ENCODE peak calls at places on chromosomes 12 and 14, in ten cellular contexts. One of them, this sample, is unnamed.

GRCh38 chr14:47454025-47454424 is 221.4 kb downstream of the MDGA2 start:
- DNase-seq in upper lobe of right lung: no peak
- DNase-seq in cardiac fibroblast: no peak
- DNase-seq in H9: no peak
- DNase-seq in fibroblast of mammary gland: no peak
- DNase-seq in choroid plexus epithelial cell: no peak
- DNase-seq in CD4-positive, alpha-beta T cell: no peak
- DNase-seq in foreskin fibroblast: no peak
- DNase-seq in omental fat pad: no peak
- DNase-seq in body of pancreas: no peak
- DNase-seq in this sample: no peak

GRCh38 chr12:51533799-51534198 is 57.2 kb upstream of the SCN8A start:
- DNase-seq in upper lobe of right lung: no peak
- DNase-seq in cardiac fibroblast: peak
- DNase-seq in H9: peak
- DNase-seq in fibroblast of mammary gland: peak
- DNase-seq in choroid plexus epithelial cell: peak
- DNase-seq in CD4-positive, alpha-beta T cell: no peak
- DNase-seq in foreskin fibroblast: no peak
- DNase-seq in omental fat pad: no peak
- DNase-seq in body of pancreas: no peak
- DNase-seq in this sample: no peak

GRCh38 chr14:45181329-45181728 is 45.6 kb downstream of the FANCM start:
- DNase-seq in upper lobe of right lung: no peak
- DNase-seq in cardiac fibroblast: peak
- DNase-seq in H9: no peak
- DNase-seq in fibroblast of mammary gland: no peak
- DNase-seq in choroid plexus epithelial cell: peak
- DNase-seq in CD4-positive, alpha-beta T cell: no peak
- DNase-seq in foreskin fibroblast: no peak
- DNase-seq in omental fat pad: no peak
- DNase-seq in body of pancreas: no peak
- DNase-seq in this sample: no peak

GRCh38 chr14:50677527-50678063 is 9.5 kb upstream of the SAV1 start:
- DNase-seq in upper lobe of right lung: no peak
- DNase-seq in cardiac fibroblast: peak
- DNase-seq in H9: no peak
- DNase-seq in fibroblast of mammary gland: peak
- DNase-seq in choroid plexus epithelial cell: peak
- DNase-seq in CD4-positive, alpha-beta T cell: no peak
- DNase-seq in foreskin fibroblast: peak
- DNase-seq in omental fat pad: no peak
- DNase-seq in body of pancreas: no peak
- DNase-seq in this sample: no peak

GRCh38 chr12:10243803-10244520 is 31.3 kb downstream of the GABARAPL1 start:
- DNase-seq in upper lobe of right lung: no peak
- DNase-seq in cardiac fibroblast: no peak
- DNase-seq in H9: no peak
- DNase-seq in fibroblast of mammary gland: no peak
- DNase-seq in choroid plexus epithelial cell: no peak
- DNase-seq in CD4-positive, alpha-beta T cell: no peak
- DNase-seq in foreskin fibroblast: no peak
- DNase-seq in omental fat pad: no peak
- DNase-seq in body of pancreas: no peak
- DNase-seq in this sample: no peak

GRCh38 chr14:50607181-50607580 is 47.2 kb downstream of the ATL1 start:
- DNase-seq in upper lobe of right lung: no peak
- DNase-seq in cardiac fibroblast: no peak
- DNase-seq in H9: no peak
- DNase-seq in fibroblast of mammary gland: peak
- DNase-seq in choroid plexus epithelial cell: no peak
- DNase-seq in CD4-positive, alpha-beta T cell: no peak
- DNase-seq in foreskin fibroblast: peak
- DNase-seq in omental fat pad: no peak
- DNase-seq in body of pancreas: no peak
- DNase-seq in this sample: no peak

GRCh38 chr12:98399532-98399931 is 115.9 kb upstream of the TMPO start:
- DNase-seq in upper lobe of right lung: no peak
- DNase-seq in cardiac fibroblast: peak
- DNase-seq in H9: peak
- DNase-seq in fibroblast of mammary gland: peak
- DNase-seq in choroid plexus epithelial cell: peak
- DNase-seq in CD4-positive, alpha-beta T cell: peak
- DNase-seq in foreskin fibroblast: peak
- DNase-seq in omental fat pad: no peak
- DNase-seq in body of pancreas: no peak
- DNase-seq in this sample: no peak

GRCh38 chr14:103188691-103189480 is 65.6 kb downstream of the TNFAIP2 start:
- DNase-seq in upper lobe of right lung: peak
- DNase-seq in cardiac fibroblast: no peak
- DNase-seq in H9: peak
- DNase-seq in fibroblast of mammary gland: no peak
- DNase-seq in choroid plexus epithelial cell: no peak
- DNase-seq in CD4-positive, alpha-beta T cell: no peak
- DNase-seq in foreskin fibroblast: no peak
- DNase-seq in omental fat pad: no peak
- DNase-seq in body of pancreas: peak
- DNase-seq in this sample: no peak

GRCh38 chr12:27802936-27803335 is 22.9 kb upstream of the MANSC4 start:
- DNase-seq in upper lobe of right lung: no peak
- DNase-seq in cardiac fibroblast: no peak
- DNase-seq in H9: no peak
- DNase-seq in fibroblast of mammary gland: no peak
- DNase-seq in choroid plexus epithelial cell: no peak
- DNase-seq in CD4-positive, alpha-beta T cell: no peak
- DNase-seq in foreskin fibroblast: no peak
- DNase-seq in omental fat pad: no peak
- DNase-seq in body of pancreas: no peak
- DNase-seq in this sample: no peak

GRCh38 chr12:27808831-27809230 is 28.8 kb upstream of the MANSC4 start:
- DNase-seq in upper lobe of right lung: no peak
- DNase-seq in cardiac fibroblast: no peak
- DNase-seq in H9: no peak
- DNase-seq in fibroblast of mammary gland: no peak
- DNase-seq in choroid plexus epithelial cell: no peak
- DNase-seq in CD4-positive, alpha-beta T cell: no peak
- DNase-seq in foreskin fibroblast: no peak
- DNase-seq in omental fat pad: no peak
- DNase-seq in body of pancreas: peak
- DNase-seq in this sample: no peak

GRCh38 chr12:27805238-27805637 is 25.2 kb upstream of the MANSC4 start:
- DNase-seq in upper lobe of right lung: no peak
- DNase-seq in cardiac fibroblast: no peak
- DNase-seq in H9: no peak
- DNase-seq in fibroblast of mammary gland: no peak
- DNase-seq in choroid plexus epithelial cell: no peak
- DNase-seq in CD4-positive, alpha-beta T cell: no peak
- DNase-seq in foreskin fibroblast: no peak
- DNase-seq in omental fat pad: no peak
- DNase-seq in body of pancreas: no peak
- DNase-seq in this sample: no peak

GRCh38 chr12:27810756-27811155 is 30.7 kb upstream of the MANSC4 start:
- DNase-seq in upper lobe of right lung: no peak
- DNase-seq in cardiac fibroblast: no peak
- DNase-seq in H9: no peak
- DNase-seq in fibroblast of mammary gland: no peak
- DNase-seq in choroid plexus epithelial cell: no peak
- DNase-seq in CD4-positive, alpha-beta T cell: no peak
- DNase-seq in foreskin fibroblast: no peak
- DNase-seq in omental fat pad: no peak
- DNase-seq in body of pancreas: no peak
- DNase-seq in this sample: no peak

DNA sequence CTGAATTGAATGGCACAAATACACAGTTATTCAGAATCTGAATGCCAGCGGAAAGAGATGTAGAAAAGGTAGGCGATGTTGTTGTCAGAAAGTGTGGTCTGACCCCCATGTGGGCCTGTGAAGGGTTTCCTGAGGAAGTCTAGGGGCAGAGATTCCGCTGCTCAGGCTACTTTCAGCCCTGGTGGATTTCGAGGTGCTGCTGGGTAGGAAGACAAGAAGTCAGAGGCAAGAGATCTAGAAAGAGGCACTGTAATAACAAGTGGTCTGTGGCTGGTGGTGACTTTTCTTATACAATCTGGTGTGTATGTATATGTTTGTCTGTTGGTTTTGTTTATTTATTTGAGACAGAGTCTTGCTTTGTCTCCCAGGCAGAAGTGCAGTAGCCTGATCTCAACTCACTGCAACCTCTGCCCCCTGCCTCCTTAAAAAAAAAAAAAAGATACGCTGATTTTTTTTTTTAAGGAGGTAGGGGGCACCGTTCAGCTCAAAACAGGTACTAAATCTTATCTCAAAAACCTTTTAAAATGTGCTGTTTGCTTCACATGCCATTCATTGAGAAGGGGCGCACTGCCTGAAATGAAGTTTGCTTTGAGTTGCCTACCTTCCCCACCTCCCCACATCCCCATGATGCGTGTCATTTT is 27.1 kb upstream of the MANSC4 start:
- DNase-seq in upper lobe of right lung: no peak
- DNase-seq in cardiac fibroblast: no peak
- DNase-seq in H9: no peak
- DNase-seq in fibroblast of mammary gland: no peak
- DNase-seq in choroid plexus epithelial cell: no peak
- DNase-seq in CD4-positive, alpha-beta T cell: no peak
- DNase-seq in foreskin fibroblast: no peak
- DNase-seq in omental fat pad: no peak
- DNase-seq in body of pancreas: no peak
- DNase-seq in this sample: no peak
- TF ChIP-seq CTCF in upper lobe of right lung: no peak
- TF ChIP-seq CTCF in cardiac fibroblast: no peak
- TF ChIP-seq CTCF in H9: peak
- TF ChIP-seq CTCF in fibroblast of mammary gland: no peak
- TF ChIP-seq CTCF in choroid plexus epithelial cell: no peak
- TF ChIP-seq CTCF in CD4-positive, alpha-beta T cell: no peak
- TF ChIP-seq CTCF in foreskin fibroblast: no peak
- TF ChIP-seq CTCF in omental fat pad: no peak
- TF ChIP-seq CTCF in body of pancreas: no peak
- TF ChIP-seq CTCF in this sample: no peak

DNA sequence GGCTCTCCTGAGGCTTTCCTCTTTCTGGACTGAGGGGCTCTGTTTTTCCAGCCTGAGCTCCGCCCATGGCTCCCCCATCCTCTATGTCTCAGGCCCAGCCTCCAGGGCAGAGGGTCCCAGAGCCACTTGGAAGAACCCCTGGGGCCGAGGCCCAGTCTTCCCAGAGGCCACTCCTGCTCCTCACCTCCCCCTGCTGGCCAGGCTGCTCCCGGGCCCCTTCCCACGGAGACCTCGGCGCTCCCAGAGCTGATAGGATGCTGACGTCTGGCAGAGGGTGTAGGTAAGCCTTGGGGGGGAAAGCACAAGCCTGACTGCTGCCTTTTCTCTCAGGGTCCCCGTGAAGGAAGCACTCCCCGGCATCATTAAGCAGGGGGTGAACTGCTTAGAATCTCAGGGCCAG is 51.4 kb downstream of the ERH start:
- DNase-seq in upper lobe of right lung: no peak
- DNase-seq in cardiac fibroblast: peak
- DNase-seq in H9: peak
- DNase-seq in fibroblast of mammary gland: no peak
- DNase-seq in choroid plexus epithelial cell: peak
- DNase-seq in CD4-positive, alpha-beta T cell: no peak
- DNase-seq in foreskin fibroblast: no peak
- DNase-seq in omental fat pad: no peak
- DNase-seq in body of pancreas: peak
- DNase-seq in this sample: no peak
- TF ChIP-seq CTCF in upper lobe of right lung: peak
- TF ChIP-seq CTCF in cardiac fibroblast: peak
- TF ChIP-seq CTCF in H9: peak
- TF ChIP-seq CTCF in fibroblast of mammary gland: peak
- TF ChIP-seq CTCF in choroid plexus epithelial cell: peak
- TF ChIP-seq CTCF in CD4-positive, alpha-beta T cell: peak
- TF ChIP-seq CTCF in foreskin fibroblast: peak
- TF ChIP-seq CTCF in omental fat pad: no peak
- TF ChIP-seq CTCF in body of pancreas: peak
- TF ChIP-seq CTCF in this sample: peak

GRCh38 chr14:72745991-72746980 is 147.6 kb downstream of the DPF3 start:
- DNase-seq in upper lobe of right lung: no peak
- DNase-seq in cardiac fibroblast: peak
- DNase-seq in H9: no peak
- DNase-seq in fibroblast of mammary gland: peak
- DNase-seq in choroid plexus epithelial cell: peak
- DNase-seq in CD4-positive, alpha-beta T cell: no peak
- DNase-seq in foreskin fibroblast: peak
- DNase-seq in omental fat pad: no peak
- DNase-seq in body of pancreas: no peak
- DNase-seq in this sample: no peak
- TF ChIP-seq CTCF in upper lobe of right lung: no peak
- TF ChIP-seq CTCF in cardiac fibroblast: peak
- TF ChIP-seq CTCF in H9: no peak
- TF ChIP-seq CTCF in fibroblast of mammary gland: peak
- TF ChIP-seq CTCF in choroid plexus epithelial cell: peak
- TF ChIP-seq CTCF in CD4-positive, alpha-beta T cell: no peak
- TF ChIP-seq CTCF in foreskin fibroblast: peak
- TF ChIP-seq CTCF in omental fat pad: no peak
- TF ChIP-seq CTCF in body of pancreas: no peak
- TF ChIP-seq CTCF in this sample: no peak

GRCh38 chr12:118035194-118036041 is 18.9 kb downstream of the RFC5 start:
- DNase-seq in upper lobe of right lung: no peak
- DNase-seq in cardiac fibroblast: peak
- DNase-seq in H9: peak
- DNase-seq in fibroblast of mammary gland: peak
- DNase-seq in choroid plexus epithelial cell: no peak
- DNase-seq in CD4-positive, alpha-beta T cell: no peak
- DNase-seq in foreskin fibroblast: no peak
- DNase-seq in omental fat pad: no peak
- DNase-seq in body of pancreas: no peak
- DNase-seq in this sample: no peak

GRCh38 chr12:118033331-118033730 is 16.8 kb downstream of the RFC5 start:
- DNase-seq in upper lobe of right lung: no peak
- DNase-seq in cardiac fibroblast: peak
- DNase-seq in H9: no peak
- DNase-seq in fibroblast of mammary gland: no peak
- DNase-seq in choroid plexus epithelial cell: no peak
- DNase-seq in CD4-positive, alpha-beta T cell: no peak
- DNase-seq in foreskin fibroblast: no peak
- DNase-seq in omental fat pad: no peak
- DNase-seq in body of pancreas: no peak
- DNase-seq in this sample: no peak

GRCh38 chr12:118033902-118034301 is 17.4 kb downstream of the RFC5 start:
- DNase-seq in upper lobe of right lung: no peak
- DNase-seq in cardiac fibroblast: peak
- DNase-seq in H9: no peak
- DNase-seq in fibroblast of mammary gland: peak
- DNase-seq in choroid plexus epithelial cell: no peak
- DNase-seq in CD4-positive, alpha-beta T cell: no peak
- DNase-seq in foreskin fibroblast: no peak
- DNase-seq in omental fat pad: no peak
- DNase-seq in body of pancreas: no peak
- DNase-seq in this sample: no peak

GRCh38 chr12:118036672-118037411 is 20.3 kb downstream of the RFC5 start:
- DNase-seq in upper lobe of right lung: no peak
- DNase-seq in cardiac fibroblast: no peak
- DNase-seq in H9: no peak
- DNase-seq in fibroblast of mammary gland: no peak
- DNase-seq in choroid plexus epithelial cell: no peak
- DNase-seq in CD4-positive, alpha-beta T cell: no peak
- DNase-seq in foreskin fibroblast: no peak
- DNase-seq in omental fat pad: no peak
- DNase-seq in body of pancreas: no peak
- DNase-seq in this sample: no peak

DNA sequence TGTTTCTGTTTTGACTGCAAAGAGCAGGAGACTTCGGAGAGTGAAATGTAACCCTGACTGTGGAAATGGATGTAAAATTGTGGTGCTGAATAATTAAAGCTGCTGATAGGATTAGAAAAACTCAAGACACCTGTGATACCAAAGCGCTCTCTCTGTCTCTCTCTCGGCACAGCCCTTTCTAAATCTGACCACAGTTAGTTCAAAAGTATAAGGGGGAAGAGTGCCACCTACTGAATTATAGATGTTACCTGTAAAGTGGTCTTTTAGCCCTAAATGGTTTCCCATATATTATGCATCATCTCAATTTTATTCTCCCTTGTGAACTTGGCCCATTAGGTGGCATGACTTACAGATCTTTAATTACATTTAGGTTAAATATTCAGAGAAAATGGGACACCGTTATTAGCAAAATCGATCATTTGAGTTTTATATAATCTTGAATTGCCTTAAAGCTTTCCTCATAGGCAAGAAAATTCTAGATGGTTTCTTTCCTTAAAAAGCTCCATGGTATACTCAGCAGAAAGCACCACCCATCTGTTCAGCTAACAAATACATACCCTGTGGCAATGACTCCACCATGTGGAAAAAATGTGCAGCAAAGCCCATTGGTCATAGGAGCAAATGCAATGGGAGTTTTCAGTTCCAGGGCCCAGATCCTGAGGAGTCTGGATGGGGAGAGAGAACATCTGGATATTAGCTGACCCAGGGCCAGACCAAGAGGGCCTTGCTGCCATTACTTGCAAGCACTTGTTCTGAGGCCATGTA is 18.1 kb downstream of the RFC5 start:
- DNase-seq in upper lobe of right lung: no peak
- DNase-seq in cardiac fibroblast: peak
- DNase-seq in H9: peak
- DNase-seq in fibroblast of mammary gland: peak
- DNase-seq in choroid plexus epithelial cell: peak
- DNase-seq in CD4-positive, alpha-beta T cell: no peak
- DNase-seq in foreskin fibroblast: no peak
- DNase-seq in omental fat pad: no peak
- DNase-seq in body of pancreas: peak
- DNase-seq in this sample: no peak
- TF ChIP-seq CTCF in upper lobe of right lung: peak
- TF ChIP-seq CTCF in cardiac fibroblast: peak
- TF ChIP-seq CTCF in H9: peak
- TF ChIP-seq CTCF in fibroblast of mammary gland: peak
- TF ChIP-seq CTCF in choroid plexus epithelial cell: peak
- TF ChIP-seq CTCF in CD4-positive, alpha-beta T cell: no peak
- TF ChIP-seq CTCF in foreskin fibroblast: peak
- TF ChIP-seq CTCF in omental fat pad: no peak
- TF ChIP-seq CTCF in body of pancreas: peak
- TF ChIP-seq CTCF in this sample: peak